ENCODE peak calls at places on chromosomes 7 and 10, in six cellular contexts. J is MM.1S; M is K562; Z is lung; C is thoracic aorta; W is CD8-positive, alpha-beta memory T cell. D is an unnamed sample.
A peak's percentile ranks its signal among the peaks of the same experiment; 100 is the strongest.

GRCh38 chr10:121823993-121824463 is 103.8 kb downstream of the ATE1 start:
- DNase-seq in J (peak; percentile 46), M (peak; percentile 31), Z (no peak), C (no peak), W (no peak), D (peak; percentile 77)

GRCh38 chr7:33043875-33044718 is 18.5 kb downstream of the NT5C3A start:
- DNase-seq in J (no peak), M (no peak), Z (no peak), C (no peak), W (no peak), D (no peak)

GRCh38 chr7:80740778-80741545 is 102.5 kb downstream of the CD36 start:
- DNase-seq in J (no peak), M (no peak), Z (no peak), C (no peak), W (no peak), D (peak; percentile 77)

GRCh38 chr10:14578060-14578952 is 196.4 kb downstream of the FAM107B start:
- DNase-seq in J (no peak), M (no peak), Z (no peak), C (no peak), W (no peak), D (peak; percentile 51)

GRCh38 chr10:93392111-93392510 is 90.0 kb downstream of the MYOF start:
- DNase-seq in J (no peak), M (no peak), Z (no peak), C (no peak), W (no peak), D (no peak)

GRCh38 chr7:128074736-128075135 is 43.5 kb upstream of the LRRC4 start:
- DNase-seq in J (no peak), M (no peak), Z (no peak), C (no peak), W (no peak), D (no peak)

GRCh38 chr7:135490783-135491182 is 19.1 kb downstream of the CNOT4 start:
- DNase-seq in J (no peak), M (peak; percentile 63), Z (no peak), C (no peak), W (no peak), D (no peak)

GRCh38 chr7:55469721-55470120 is 102.6 kb downstream of the VOPP1 start:
- DNase-seq in J (no peak), M (no peak), Z (no peak), C (no peak), W (no peak), D (no peak)

GRCh38 chr10:79399242-79399831 is 46.1 kb downstream of the ZCCHC24 start:
- DNase-seq in J (no peak), M (peak; percentile 96), Z (peak; percentile 71), C (peak; percentile 78), W (no peak), D (peak; percentile 95)

GRCh38 chr7:128591705-128592104 is 80.4 kb upstream of the GARIN1A start:
- DNase-seq in J (no peak), M (no peak), Z (no peak), C (no peak), W (no peak), D (no peak)

GRCh38 chr10:124461642-124462347 is at the start of gene LHPP:
- DNase-seq in J (peak; percentile 86), M (peak; percentile 81), Z (peak; percentile 91), C (peak; percentile 24), W (peak; percentile 87), D (peak; percentile 89)

GRCh38 chr7:155344270-155344617 is 46.6 kb downstream of the INSIG1 start:
- DNase-seq in J (no peak), M (no peak), Z (no peak), C (no peak), W (peak; percentile 42), D (no peak)

GRCh38 chr10:102310356-102311024 is 65.2 kb downstream of the GBF1 start:
- DNase-seq in J (no peak), M (no peak), Z (no peak), C (no peak), W (no peak), D (peak; percentile 79)

GRCh38 chr7:15783971-15784693 is 97.6 kb upstream of the MEOX2 start:
- DNase-seq in J (peak; percentile 74), M (no peak), Z (no peak), C (no peak), W (no peak), D (no peak)

GRCh38 chr7:2982831-2983230 is 60.8 kb downstream of the CARD11 start:
- DNase-seq in J (no peak), M (no peak), Z (no peak), C (no peak), W (peak; percentile 79), D (no peak)

GRCh38 chr7:19852192-19852591 is 78.8 kb upstream of the TMEM196 start:
- DNase-seq in J (no peak), M (no peak), Z (no peak), C (no peak), W (no peak), D (no peak)

GRCh38 chr7:130386876-130387275 is 6.6 kb downstream of the CPA1 start:
- DNase-seq in J (no peak), M (no peak), Z (no peak), C (no peak), W (no peak), D (no peak)

GRCh38 chr7:141402277-141402996 is 148.8 kb upstream of the AGK start:
- DNase-seq in J (no peak), M (no peak), Z (no peak), C (no peak), W (no peak), D (no peak)

GRCh38 chr7:33868151-33868550 is 37.2 kb upstream of the BMPER start:
- DNase-seq in J (no peak), M (no peak), Z (no peak), C (no peak), W (no peak), D (peak; percentile 65)

GRCh38 chr10:122176232-122176865 is 94.7 kb upstream of the BTBD16 start:
- DNase-seq in J (no peak), M (no peak), Z (no peak), C (no peak), W (no peak), D (no peak)

GRCh38 chr7:14902589-14902963 is at the start of gene DGKB:
- DNase-seq in J (no peak), M (no peak), Z (no peak), C (no peak), W (no peak), D (peak; percentile 45)

GRCh38 chr7:152522551-152522950 is 86.7 kb upstream of the KMT2C start:
- DNase-seq in J (no peak), M (no peak), Z (no peak), C (no peak), W (no peak), D (no peak)

GRCh38 chr10:131231323-131231964 is 80.1 kb downstream of the TCERG1L start:
- DNase-seq in J (no peak), M (no peak), Z (no peak), C (no peak), W (peak; percentile 16), D (no peak)

GRCh38 chr10:113957013-113957412 is 86.7 kb upstream of the ADRB1 start:
- DNase-seq in J (no peak), M (no peak), Z (no peak), C (no peak), W (no peak), D (peak; percentile 92)

GRCh38 chr10:68156373-68157185 is 47.3 kb downstream of the MYPN start:
- DNase-seq in J (peak; percentile 64), M (peak; percentile 50), Z (peak; percentile 52), C (peak; percentile 13), W (peak; percentile 63), D (peak; percentile 88)

GRCh38 chr10:118694848-118695247 is 59.9 kb downstream of the CACUL1 start:
- DNase-seq in J (no peak), M (no peak), Z (no peak), C (no peak), W (no peak), D (peak; percentile 74)

GRCh38 chr10:126392469-126392868 is 4.2 kb upstream of the ADAM12 start:
- DNase-seq in J (no peak), M (no peak), Z (no peak), C (no peak), W (no peak), D (no peak)

GRCh38 chr10:94370501-94370900 is 7.8 kb upstream of the NOC3L start:
- DNase-seq in J (no peak), M (no peak), Z (no peak), C (no peak), W (no peak), D (no peak)

GRCh38 chr10:44828515-44829142 is 82.5 kb upstream of the TMEM72 start:
- DNase-seq in J (no peak), M (no peak), Z (no peak), C (no peak), W (no peak), D (no peak)

GRCh38 chr7:87148332-87148955 is 3.8 kb upstream of the DMTF1 start:
- DNase-seq in J (peak; percentile 31), M (no peak), Z (no peak), C (no peak), W (no peak), D (peak; percentile 83)

DNA sequence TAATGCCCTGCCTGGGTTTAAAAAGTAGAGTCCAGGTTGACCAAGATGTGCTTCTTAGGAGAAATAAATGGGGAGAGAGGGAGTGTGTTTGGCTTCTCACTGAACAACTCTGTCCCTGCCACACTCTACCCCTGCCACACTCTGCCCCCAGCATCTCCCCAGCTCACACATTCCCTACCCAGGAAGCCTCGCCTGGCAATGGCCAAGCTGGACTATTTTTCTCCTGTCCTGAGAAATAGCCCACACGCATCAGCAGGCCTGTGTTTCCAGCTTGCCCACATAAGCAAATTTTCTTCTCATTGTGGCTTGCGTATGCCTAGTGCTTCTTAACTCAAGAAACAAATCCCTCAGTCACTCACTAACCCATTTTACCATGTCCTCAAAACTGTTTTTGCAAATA is 1.8 kb downstream of the LRRC18 start:
- DNase-seq in J (no peak), M (no peak), Z (no peak), C (no peak), W (no peak), D (no peak)
- H3K27me3 ChIP-seq in J (no peaks in the 10 kb centered on the region), M (peaks cover 78% of the 10 kb centered on the region), Z (no peaks in the 10 kb centered on the region), C (no peaks in the 10 kb centered on the region), W (no peaks in the 10 kb centered on the region), D (peaks cover 31% of the 10 kb centered on the region)

DNA sequence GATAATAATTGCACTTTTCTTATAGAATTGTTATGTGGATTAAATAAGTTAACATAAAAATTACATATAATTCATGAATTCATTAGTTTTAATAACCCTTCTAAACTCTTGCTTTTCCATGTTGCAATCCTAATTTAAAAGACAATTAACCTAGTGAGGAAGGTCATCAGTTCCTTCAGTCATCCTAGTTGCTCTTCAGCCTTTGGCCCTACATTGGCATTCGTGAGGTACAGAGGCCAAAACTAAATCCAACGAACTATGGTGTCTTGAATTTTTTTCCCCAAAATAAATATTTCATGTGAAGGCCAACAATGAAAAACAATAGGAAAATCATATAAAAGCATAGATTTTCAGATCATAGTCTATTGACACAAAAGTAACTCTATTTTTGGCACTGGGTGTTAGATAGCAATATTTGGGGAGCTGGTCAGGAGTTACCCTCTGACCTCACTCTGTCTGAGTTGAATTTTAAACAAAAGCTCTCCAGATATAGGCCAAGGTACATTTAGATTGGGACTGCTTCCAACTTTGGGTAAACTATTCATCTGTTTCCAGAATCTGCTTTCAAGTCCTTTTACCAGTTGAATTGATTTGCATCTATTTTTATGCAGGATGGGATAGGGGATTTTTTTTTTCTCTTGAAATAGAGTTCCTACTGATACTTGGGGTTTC is 104.5 kb downstream of the SEM1 start:
- DNase-seq in J (no peak), M (no peak), Z (no peak), C (no peak), W (no peak), D (no peak)
- H3K4me1 ChIP-seq in J (no peaks in the 10 kb centered on the region), M (no peaks in the 10 kb centered on the region), Z (no peaks in the 10 kb centered on the region), C (no peaks in the 10 kb centered on the region), W (no peaks in the 10 kb centered on the region), D (no peaks in the 10 kb centered on the region)

GRCh38 chr10:86367339-86367951 is 850 bp upstream of the GRID1 start:
- DNase-seq in J (no peak), M (no peak), Z (no peak), C (no peak), W (no peak), D (peak; percentile 49)
- H3K4me3 ChIP-seq in J (peak overlapping the region; percentile 45), M (no peak overlapping the region), Z (no peak overlapping the region), C (peak overlapping the region; percentile 76), W (no peak overlapping the region), D (no peak overlapping the region)

GRCh38 chr7:29196191-29196590 is 1.6 kb downstream of the CHN2 start:
- DNase-seq in J (peak; percentile 83), M (no peak), Z (no peak), C (no peak), W (no peak), D (no peak)
- H3K27me3 ChIP-seq in J (no peaks in the 10 kb centered on the region), M (peaks cover 19% of the 10 kb centered on the region), Z (no peaks in the 10 kb centered on the region), C (no peaks in the 10 kb centered on the region), W (no peaks in the 10 kb centered on the region), D (peaks cover 47% of the 10 kb centered on the region)